ENCODE peak calls at places on chromosomes 16 and 17, in five cellular contexts. E is HT-29, L is anterior cingulate cortex, K is cardiac fibroblast, B is NCI-H1092 treated with DMSO at 0.1 percent for 48 hours. Q is an unnamed sample.
A peak's percentile ranks its signal among the peaks of the same experiment; 100 is the strongest.

GRCh38 chr17:79420318-79421243 is 190.3 kb downstream of the RBFOX3 start:
- DNase-seq in E (no peak), L (peak; percentile 47), K (peak; percentile 42), B (no peak), Q (peak; percentile 47)

GRCh38 chr16:22063888-22064467 is 28.4 kb upstream of the VWA3A start:
- DNase-seq in E (no peak), L (no peak), K (no peak), B (no peak), Q (no peak)

GRCh38 chr17:17091276-17091675 is 49.0 kb downstream of the MPRIP start:
- DNase-seq in E (no peak), L (no peak), K (no peak), B (no peak), Q (no peak)

GRCh38 chr17:9531080-9531479 is 44.5 kb downstream of the STX8 start:
- DNase-seq in E (no peak), L (no peak), K (peak; percentile 5), B (no peak), Q (no peak)

GRCh38 chr16:1355591-1355990 is 3.9 kb downstream of the GNPTG start:
- DNase-seq in E (no peak), L (no peak), K (no peak), B (no peak), Q (no peak)

GRCh38 chr16:77157773-77158172 is 33.2 kb upstream of the MON1B start:
- DNase-seq in E (no peak), L (no peak), K (no peak), B (no peak), Q (no peak)

GRCh38 chr17:82888583-82889495 is 49.0 kb upstream of the ZNF750 start:
- DNase-seq in E (peak; percentile 87), L (no peak), K (no peak), B (no peak), Q (no peak)

GRCh38 chr16:19314718-19315425 is 29.3 kb downstream of the CLEC19A start:
- DNase-seq in E (no peak), L (no peak), K (no peak), B (no peak), Q (no peak)

GRCh38 chr16:49467540-49468372 is 94.2 kb downstream of the C16orf78 start:
- DNase-seq in E (no peak), L (no peak), K (no peak), B (no peak), Q (no peak)

GRCh38 chr16:86018487-86018886 is 119.5 kb downstream of the IRF8 start:
- DNase-seq in E (no peak), L (no peak), K (peak; percentile 27), B (no peak), Q (peak; percentile 97)

GRCh38 chr17:60086822-60087591 is 8.3 kb upstream of the HEATR6 start:
- DNase-seq in E (no peak), L (no peak), K (peak; percentile 48), B (no peak), Q (peak; percentile 28)

GRCh38 chr16:54443352-54443751 is 156.8 kb upstream of the IRX3 start:
- DNase-seq in E (no peak), L (no peak), K (no peak), B (no peak), Q (no peak)

GRCh38 chr17:81551458-81552243 is 502 bp downstream of the FAAP100 start:
- DNase-seq in E (peak; percentile 28), L (no peak), K (no peak), B (no peak), Q (peak; percentile 26)

GRCh38 chr16:50680907-50681885 is at the start of gene SNX20:
- DNase-seq in E (no peak), L (no peak), K (no peak), B (no peak), Q (peak; percentile 90)

GRCh38 chr17:77645441-77646430 is 312.8 kb upstream of the TNRC6C start:
- DNase-seq in E (no peak), L (no peak), K (peak; percentile 32), B (no peak), Q (peak; percentile 89)

GRCh38 chr17:39979021-39979660 is 1.5 kb upstream of the PSMD3 start:
- DNase-seq in E (no peak), L (no peak), K (peak; percentile 56), B (no peak), Q (no peak)

GRCh38 chr16:86062271-86062965 is 163.5 kb downstream of the IRF8 start:
- DNase-seq in E (no peak), L (no peak), K (no peak), B (no peak), Q (no peak)

Q was measured in NB4.